ENCODE peak calls at places on chromosomes 11 and 22, in six cellular contexts. U, M, T, X, L and B are unnamed samples.
A peak's percentile ranks its signal among the peaks of the same experiment; 100 is the strongest.

GRCh38 chr22:19120829-19121630 is 1.2 kb downstream of the DGCR2 start:
- DNase-seq in X (peak; percentile 66), L (peak; percentile 33), U (no peak), M (no peak), T (no peak), B (no peak)

GRCh38 chr22:46649176-46650077 is 29.2 kb downstream of the GRAMD4 start:
- DNase-seq in U (no peak), T (no peak), M (no peak), X (peak; percentile 39), L (peak; percentile 88), B (no peak)

GRCh38 chr11:87239001-87239400 is 201.3 kb downstream of the TMEM135 start:
- DNase-seq in T (no peak), L (no peak), X (no peak), M (no peak), U (no peak), B (no peak)

GRCh38 chr11:61325649-61326414 is 7.1 kb downstream of the DDB1 start:
- DNase-seq in L (no peak), X (no peak), M (no peak), T (no peak), U (no peak), B (no peak)

GRCh38 chr11:126443120-126443519 is 87.6 kb downstream of the ST3GAL4 start:
- DNase-seq in L (no peak), U (no peak), M (peak; percentile 22), X (no peak), T (no peak), B (no peak)

GRCh38 chr11:3130269-3131071 is 34.6 kb downstream of the OSBPL5 start:
- DNase-seq in T (no peak), U (no peak), L (no peak), X (no peak), M (no peak), B (no peak)

GRCh38 chr11:72614381-72614780 is 59.8 kb downstream of the PDE2A start:
- DNase-seq in X (no peak), M (no peak), T (no peak), L (no peak), U (no peak), B (no peak)

GRCh38 chr11:119709638-119710346 is 19.2 kb downstream of the NECTIN1 start:
- DNase-seq in X (no peak), L (no peak), U (no peak), T (no peak), M (peak; percentile 13), B (no peak)

GRCh38 chr11:99419991-99420390 is 399.2 kb downstream of the CNTN5 start:
- DNase-seq in U (no peak), L (no peak), M (no peak), T (no peak), X (no peak), B (no peak)

GRCh38 chr11:30697032-30697431 is 110.9 kb upstream of the MPPED2 start:
- DNase-seq in U (no peak), X (no peak), T (no peak), L (no peak), M (no peak), B (no peak)

GRCh38 chr11:88175004-88175706 is at the start of gene RAB38:
- DNase-seq in T (peak; percentile 10), M (peak; percentile 1), L (no peak), X (peak; percentile 64), U (no peak), B (no peak)

GRCh38 chr11:131408011-131408640 is 37.7 kb downstream of the NTM start:
- DNase-seq in U (no peak), T (no peak), X (peak; percentile 33), M (peak; percentile 17), L (peak; percentile 35), B (no peak)

GRCh38 chr11:129348813-129349212 is 26.8 kb upstream of the BARX2 start:
- DNase-seq in U (no peak), T (no peak), M (no peak), L (no peak), X (no peak), B (no peak)

GRCh38 chr11:35256296-35256695 is 117.3 kb downstream of the CD44 start:
- DNase-seq in U (no peak), L (no peak), X (no peak), T (no peak), M (no peak), B (no peak)
- H3K27ac ChIP-seq in U (no peak overlapping the region), L (no peak overlapping the region), X (no peak overlapping the region), T (no peak overlapping the region), M (no peak overlapping the region), B (no peak overlapping the region)

GRCh38 chr11:1303196-1303821 is 6.1 kb downstream of the TOLLIP start:
- DNase-seq in T (peak; percentile 8), L (no peak), U (no peak), X (peak; percentile 57), M (no peak), B (no peak)

GRCh38 chr11:1303973-1304372 is 5.5 kb downstream of the TOLLIP start:
- DNase-seq in X (peak; percentile 80), U (no peak), M (no peak), L (no peak), T (peak; percentile 6), B (no peak)

GRCh38 chr11:1305063-1305495 is 4.4 kb downstream of the TOLLIP start:
- DNase-seq in X (peak; percentile 24), U (no peak), M (no peak), T (no peak), L (no peak), B (no peak)

GRCh38 chr11:1305558-1306056 is 3.8 kb downstream of the TOLLIP start:
- DNase-seq in T (peak; percentile 8), L (no peak), M (no peak), U (no peak), X (peak; percentile 25), B (no peak)

GRCh38 chr11:1304376-1304775 is 5.1 kb downstream of the TOLLIP start:
- DNase-seq in M (no peak), T (peak; percentile 8), X (peak; percentile 73), U (no peak), L (no peak), B (no peak)
- H3K27ac ChIP-seq in M (no peak overlapping the region), T (no peak overlapping the region), X (peak overlapping the region; percentile 77), U (peak overlapping the region; percentile 98), L (no peak overlapping the region), B (no peak overlapping the region)

GRCh38 chr11:20909995-20910726 is 240.8 kb downstream of the NELL1 start:
- DNase-seq in M (no peak), L (no peak), U (no peak), T (no peak), X (no peak), B (no peak)

GRCh38 chr11:20913113-20913512 is 243.7 kb downstream of the NELL1 start:
- DNase-seq in M (no peak), X (no peak), T (no peak), L (no peak), U (no peak), B (no peak)

GRCh38 chr11:20912046-20912821 is 242.8 kb downstream of the NELL1 start:
- DNase-seq in X (no peak), U (no peak), M (no peak), T (no peak), L (no peak), B (no peak)
- H3K27ac ChIP-seq in X (no peak overlapping the region), U (no peak overlapping the region), M (no peak overlapping the region), T (no peak overlapping the region), L (no peak overlapping the region), B (no peak overlapping the region)

GRCh38 chr22:17554814-17555213 is 8.5 kb upstream of the SLC25A18 start:
- DNase-seq in U (no peak), M (no peak), X (no peak), L (no peak), T (no peak), B (no peak)
- H3K27ac ChIP-seq in U (no peak overlapping the region), M (no peak overlapping the region), X (no peak overlapping the region), L (no peak overlapping the region), T (no peak overlapping the region), B (no peak overlapping the region)

GRCh38 chr11:64097468-64098317 is 62.0 kb downstream of the FLRT1 start:
- DNase-seq in M (no peak), X (no peak), L (no peak), T (no peak), U (no peak), B (no peak)
- H3K27ac ChIP-seq in M (no peak overlapping the region), X (no peak overlapping the region), L (no peak overlapping the region), T (no peak overlapping the region), U (peak overlapping the region; percentile 83), B (no peak overlapping the region)

DNA sequence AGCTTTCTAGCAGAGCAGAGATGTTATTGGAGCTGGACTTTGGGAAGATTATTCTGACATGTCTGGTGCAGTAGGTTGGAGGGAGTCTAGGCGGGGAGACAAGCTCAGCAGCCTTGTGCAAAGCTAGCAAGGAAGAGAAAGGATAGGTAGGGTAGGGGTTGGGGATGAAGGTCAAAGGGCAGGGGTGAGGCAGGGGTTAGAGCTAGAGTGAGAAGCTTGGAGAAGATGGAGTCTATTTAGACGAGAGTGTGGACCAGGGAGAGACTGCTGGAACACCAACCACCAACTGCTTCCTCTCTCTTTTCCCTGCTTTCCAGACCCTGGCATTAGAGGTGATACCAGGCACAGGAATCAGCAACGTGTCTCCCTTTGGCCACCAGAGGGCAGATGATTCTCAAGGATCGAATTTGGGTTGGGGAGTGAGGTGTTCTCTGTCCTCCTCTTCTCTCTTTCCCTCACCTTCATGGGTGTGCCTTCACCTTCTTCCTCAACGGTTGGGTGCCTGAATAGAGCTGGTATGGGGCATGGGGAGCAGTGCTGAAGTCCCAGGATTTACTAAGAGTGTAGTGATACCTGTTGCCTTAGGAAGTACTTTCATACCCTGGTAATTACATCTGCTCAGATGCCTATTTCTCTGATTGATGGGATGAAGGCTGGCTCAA is 1.8 kb upstream of the MARK2 start:
- DNase-seq in T (peak; percentile 82), U (peak; percentile 75), X (peak; percentile 84), M (peak; percentile 86), L (peak; percentile 72), B (peak; percentile 81)
- H3K27ac ChIP-seq in T (no peak overlapping the region), U (peak overlapping the region; percentile 95), X (peak overlapping the region; percentile 89), M (peak overlapping the region; percentile 84), L (no peak overlapping the region), B (no peak overlapping the region)

GRCh38 chr11:62647609-62648005 is 1.2 kb upstream of the GANAB start:
- DNase-seq in T (no peak), M (no peak), U (no peak), X (no peak), L (no peak), B (no peak)

GRCh38 chr11:62645660-62645933 is 816 bp downstream of the GANAB start:
- DNase-seq in T (no peak), U (no peak), X (no peak), M (peak; percentile 27), L (no peak), B (no peak)

GRCh38 chr11:62648185-62648966 is 2.0 kb upstream of the GANAB start:
- DNase-seq in T (no peak), X (no peak), L (no peak), U (no peak), M (no peak), B (no peak)

GRCh38 chr11:62645934-62646824 is at the start of gene GANAB:
- DNase-seq in X (peak; percentile 99), U (peak; percentile 100), T (peak; percentile 99), M (peak; percentile 99), L (peak; percentile 99), B (peak; percentile 96)

GRCh38 chr11:62646825-62647608 is 604 bp upstream of the GANAB start:
- DNase-seq in U (no peak), T (no peak), M (no peak), L (no peak), X (no peak), B (no peak)
- H3K27ac ChIP-seq in U (peak overlapping the region; percentile 96), T (peak overlapping the region; percentile 90), M (no peak overlapping the region), L (no peak overlapping the region), X (peak overlapping the region; percentile 93), B (no peak overlapping the region)